ENCODE peak calls at places on chromosome 17, in four cellular contexts. X is cardiac muscle cell; N is CD4-positive, alpha-beta memory T cell; Q is right lobe of liver. Z is an unnamed sample. For H3K4me1, the result is how much of the 10 kb centered on the place peaks cover.

GRCh38 chr17:47726796-47727703 is 6.0 kb upstream of the TBX21 start:
- DNase-seq in X (no peak), N (no peak), Q (no peak), Z (peak)

GRCh38 chr17:57788710-57789109 is 43.6 kb upstream of the CCDC182 start:
- DNase-seq in X (no peak), N (no peak), Q (no peak), Z (no peak)

GRCh38 chr17:77314601-77315000 is 173.8 kb downstream of the SEC14L1 start:
- DNase-seq in X (no peak), N (no peak), Q (peak), Z (no peak)

GRCh38 chr17:70297397-70297796 is 128.1 kb downstream of the KCNJ2 start:
- DNase-seq in X (no peak), N (no peak), Q (no peak), Z (no peak)

GRCh38 chr17:35981908-35982330 is 622 bp upstream of the CCL16 start:
- DNase-seq in X (no peak), N (no peak), Q (peak), Z (no peak)

GRCh38 chr17:69638516-69638915 is 224.0 kb downstream of the MAP2K6 start:
- DNase-seq in X (no peak), N (no peak), Q (no peak), Z (no peak)

GRCh38 chr17:21019976-21020575 is 22.7 kb downstream of the USP22 start:
- DNase-seq in X (no peak), N (peak), Q (no peak), Z (peak)

GRCh38 chr17:10210151-10210574 is 11.8 kb upstream of the GAS7 start:
- DNase-seq in X (no peak), N (no peak), Q (no peak), Z (no peak)

GRCh38 chr17:38685485-38685884 is 10.7 kb upstream of the EPOP start:
- DNase-seq in X (no peak), N (no peak), Q (peak), Z (no peak)

GRCh38 chr17:82228842-82229685 is at the start of gene SLC16A3:
- DNase-seq in X (peak), N (peak), Q (peak), Z (peak)

GRCh38 chr17:20999841-21000532 is 42.8 kb downstream of the USP22 start:
- DNase-seq in X (no peak), N (no peak), Q (no peak), Z (no peak)

GRCh38 chr17:69344939-69345338 is 18.0 kb upstream of the ABCA5 start:
- DNase-seq in X (no peak), N (no peak), Q (no peak), Z (no peak)

GRCh38 chr17:43465049-43465448 is 18.7 kb upstream of the DHX8 start:
- DNase-seq in X (no peak), N (no peak), Q (no peak), Z (no peak)

GRCh38 chr17:43574348-43574747 is 28.2 kb upstream of the ETV4 start:
- DNase-seq in X (no peak), N (no peak), Q (no peak), Z (no peak)

GRCh38 chr17:40095944-40096791 is 4.2 kb downstream of the NR1D1 start:
- DNase-seq in X (no peak), N (peak), Q (peak), Z (peak)

GRCh38 chr17:40075216-40076100 is 12.7 kb downstream of the THRA start:
- DNase-seq in X (peak), N (peak), Q (peak), Z (peak)

GRCh38 chr17:19359151-19359550 is 3.4 kb downstream of the B9D1 start:
- DNase-seq in X (no peak), N (no peak), Q (no peak), Z (no peak)

GRCh38 chr17:64358261-64358788 is 32.3 kb downstream of the PECAM1 start:
- DNase-seq in X (no peak), N (no peak), Q (no peak), Z (no peak)
- H3K27ac ChIP-seq in X (no peak), N (no peak), Q (no peak), Z (no peak)

GRCh38 chr17:67027031-67027628 is 17.2 kb upstream of the CACNG1 start:
- DNase-seq in X (no peak), N (no peak), Q (no peak), Z (no peak)
- H3K4me3 ChIP-seq in X (no peak), N (no peak), Q (no peak), Z (no peak)

GRCh38 chr17:17693253-17693954 is 12.1 kb downstream of the RAI1 start:
- DNase-seq in X (peak), N (no peak), Q (peak), Z (no peak)

GRCh38 chr17:17690156-17690737 is 9.0 kb downstream of the RAI1 start:
- DNase-seq in X (no peak), N (no peak), Q (no peak), Z (no peak)

GRCh38 chr17:17692353-17693252 is 11.3 kb downstream of the RAI1 start:
- DNase-seq in X (no peak), N (no peak), Q (no peak), Z (no peak)

GRCh38 chr17:17693955-17694228 is 12.6 kb downstream of the RAI1 start:
- DNase-seq in X (no peak), N (no peak), Q (no peak), Z (no peak)

GRCh38 chr17:17691468-17692263 is 10.4 kb downstream of the RAI1 start:
- DNase-seq in X (no peak), N (no peak), Q (no peak), Z (no peak)
- H3K4me1 ChIP-seq in X (under half), N (under half), Q (under half), Z (under half)

DNA sequence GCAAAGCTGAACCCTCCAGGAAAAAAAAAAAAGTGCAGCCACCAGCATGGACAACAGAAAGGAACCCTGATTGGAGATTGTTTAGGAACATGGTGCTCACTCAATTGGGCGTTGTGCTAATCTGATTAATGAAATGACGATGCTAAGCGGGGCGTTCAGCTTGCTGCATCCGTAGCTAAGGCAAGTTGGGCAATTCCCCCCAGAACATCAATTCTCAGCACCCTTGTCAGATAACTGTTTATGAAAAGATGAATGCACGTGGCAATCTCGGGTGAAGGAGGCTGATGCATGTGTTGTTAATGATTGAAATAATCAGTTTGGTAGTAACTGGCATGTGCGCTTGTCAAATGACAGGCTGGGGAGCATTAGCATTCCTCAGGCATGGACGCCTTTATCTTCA is 57.0 kb downstream of the HS3ST3A1 start:
- DNase-seq in X (no peak), N (no peak), Q (no peak), Z (no peak)
- H3K27ac ChIP-seq in X (no peak), N (no peak), Q (no peak), Z (no peak)

GRCh38 chr17:12667299-12667958 is 1.7 kb downstream of the MYOCD start:
- DNase-seq in X (peak), N (no peak), Q (no peak), Z (no peak)
- H3K4me3 ChIP-seq in X (peak), N (no peak), Q (no peak), Z (no peak)

GRCh38 chr17:9169116-9169515 is 147.8 kb downstream of the NTN1 start:
- DNase-seq in X (no peak), N (no peak), Q (no peak), Z (no peak)
- H3K4me1 ChIP-seq in X (under half), N (under half), Q (under half), Z (under half)

GRCh38 chr17:2343421-2343820 is 6.1 kb downstream of the SGSM2 start:
- DNase-seq in X (no peak), N (no peak), Q (no peak), Z (no peak)

GRCh38 chr17:2351269-2351668 is 14.0 kb downstream of the SGSM2 start:
- DNase-seq in X (no peak), N (no peak), Q (no peak), Z (no peak)

GRCh38 chr17:2344528-2344927 is 7.2 kb downstream of the SGSM2 start:
- DNase-seq in X (no peak), N (no peak), Q (no peak), Z (no peak)

GRCh38 chr17:2347805-2348685 is 10.7 kb downstream of the SGSM2 start:
- DNase-seq in X (peak), N (no peak), Q (peak), Z (no peak)

GRCh38 chr17:2346475-2346874 is 9.2 kb downstream of the SGSM2 start:
- DNase-seq in X (no peak), N (no peak), Q (no peak), Z (no peak)
- H3K27ac ChIP-seq in X (no peak), N (no peak), Q (no peak), Z (no peak)

DNA sequence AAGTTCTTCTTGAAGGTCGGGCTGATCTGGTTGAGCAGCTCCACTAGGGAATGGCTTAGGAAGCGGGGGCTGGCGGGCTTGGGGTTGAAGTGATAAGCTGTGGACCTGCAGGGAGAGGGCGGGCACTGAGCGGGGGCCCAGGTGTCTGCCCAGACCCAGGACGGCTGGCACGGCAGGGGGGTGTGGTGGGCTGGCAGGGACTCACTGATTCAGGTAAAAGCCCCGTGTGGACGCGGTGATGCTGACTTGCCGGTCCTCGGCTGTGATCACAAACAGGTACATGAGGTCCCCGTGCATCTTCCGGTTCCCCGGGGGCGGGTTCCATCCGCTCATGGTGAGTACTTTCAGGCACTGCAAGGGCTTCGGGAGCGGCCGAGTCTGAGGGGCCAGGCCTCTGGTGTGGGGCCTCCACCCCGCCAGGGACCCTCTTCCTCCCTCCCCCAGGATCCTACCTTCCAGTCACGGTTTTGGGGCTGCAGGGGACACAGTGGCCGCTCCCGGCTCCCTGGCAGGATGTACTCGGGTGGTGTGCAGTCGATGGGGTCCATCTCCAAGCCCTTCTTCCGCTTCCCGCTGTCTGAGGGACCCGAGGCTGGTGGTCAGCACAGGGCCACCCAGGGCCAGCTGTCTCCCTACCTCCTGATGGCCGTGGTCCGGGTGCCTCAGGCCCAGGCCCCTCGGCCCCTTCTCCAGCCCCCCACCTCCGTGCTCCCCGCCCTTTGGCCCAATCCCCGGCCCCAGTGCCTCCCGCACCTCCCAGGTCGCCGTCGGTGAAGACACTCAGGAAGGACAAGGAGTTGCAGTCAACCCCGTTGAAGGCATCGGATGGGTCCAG is 10.2 kb downstream of the CLUH start:
- DNase-seq in X (no peak), N (peak), Q (peak), Z (no peak)
- H3K4me3 ChIP-seq in X (no peak), N (no peak), Q (no peak), Z (no peak)

DNA sequence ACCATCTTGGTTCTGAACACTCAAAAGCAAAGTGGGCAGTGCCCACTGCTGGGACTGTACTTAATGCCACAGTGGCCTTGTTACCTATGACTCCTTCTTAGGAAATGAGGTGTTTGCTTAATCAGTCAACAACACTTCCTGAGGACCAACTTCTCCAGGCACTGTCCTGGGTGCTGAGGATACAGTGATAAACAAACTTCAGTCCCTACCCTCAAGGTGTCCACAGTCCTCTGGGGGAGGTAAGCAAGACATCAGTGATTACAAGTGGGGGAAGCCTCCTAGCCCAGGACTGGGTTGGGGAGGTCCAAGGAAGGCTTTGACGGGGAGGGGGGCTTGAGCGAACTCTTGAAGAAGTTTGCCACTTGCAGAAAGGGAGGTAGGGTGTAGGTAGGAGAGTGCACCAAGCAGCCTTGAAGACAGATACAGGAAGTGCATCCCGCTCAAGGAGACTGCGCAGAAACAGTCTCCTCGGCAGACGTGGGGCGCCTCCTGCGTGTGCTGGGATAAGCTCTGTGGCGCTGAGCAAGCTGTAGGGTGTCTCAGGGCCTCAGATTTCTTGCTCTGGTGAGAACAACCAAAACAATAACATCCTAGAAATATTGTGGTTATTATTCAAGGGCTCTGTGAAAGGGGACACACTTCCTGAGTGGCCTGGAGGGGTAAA is 2.6 kb upstream of the ABCC3 start:
- DNase-seq in X (no peak), N (no peak), Q (peak), Z (peak)
- H3K4me1 ChIP-seq in X (under half), N (under half), Q (under half), Z (under half)

DNA sequence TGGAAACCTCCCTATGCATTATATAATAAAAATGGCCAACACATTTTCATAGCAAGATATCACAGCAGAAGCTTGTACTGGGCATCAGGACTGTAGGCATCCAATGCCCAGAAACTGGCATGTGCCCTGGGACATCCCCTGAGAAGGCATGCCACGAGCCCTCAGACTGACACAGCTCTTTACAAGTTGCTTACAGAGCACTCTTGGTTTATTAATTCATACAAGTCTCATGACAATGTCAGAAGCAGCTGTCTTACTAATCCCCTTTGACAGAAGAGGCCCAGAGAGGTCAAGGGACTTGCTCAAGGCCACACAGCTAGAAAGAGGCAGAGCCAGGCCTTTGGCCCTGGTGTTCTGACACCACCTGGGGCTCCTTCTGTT is 5.6 kb upstream of the CCL2 start:
- DNase-seq in X (no peak), N (no peak), Q (no peak), Z (no peak)
- H3K27ac ChIP-seq in X (no peak), N (no peak), Q (peak), Z (no peak)